ENCODE peak calls at places on chromosomes 6 and 20, in six cellular contexts. M is upper lobe of left lung; S is CD8-positive, alpha-beta T cell; E is stomach; J is astrocyte; N is esophagus muscularis mucosa. I is an unnamed sample.

GRCh38 chr20:49278036-49278816 is at the start of gene ZNFX1:
- DNase-seq in M (peak; percentile 99), S (peak; percentile 99), E (peak; percentile 99), J (peak; percentile 90), N (peak; percentile 99), I (peak; percentile 98)

GRCh38 chr20:9241721-9242427 is 173.0 kb downstream of the PLCB4 start:
- DNase-seq in M (no peak), S (no peak), E (no peak), J (peak; percentile 71), N (no peak), I (no peak)

GRCh38 chr6:128508588-128509296 is 11.7 kb downstream of the PTPRK start:
- DNase-seq in M (no peak), S (no peak), E (no peak), J (peak; percentile 96), N (no peak), I (peak; percentile 97)

GRCh38 chr6:159529820-159530405 is 163.1 kb downstream of the SOD2 start:
- DNase-seq in M (no peak), S (no peak), E (no peak), J (no peak), N (peak; percentile 84), I (no peak)

GRCh38 chr6:43628392-43629103 is 516 bp downstream of the GTPBP2 start:
- DNase-seq in M (no peak), S (peak; percentile 59), E (peak; percentile 51), J (peak; percentile 32), N (no peak), I (peak; percentile 42)

GRCh38 chr6:24565196-24565595 is 70.4 kb downstream of the ALDH5A1 start:
- DNase-seq in M (no peak), S (no peak), E (no peak), J (no peak), N (no peak), I (no peak)

GRCh38 chr20:45291526-45291925 is 15.1 kb upstream of the RBPJL start:
- DNase-seq in M (no peak), S (no peak), E (no peak), J (no peak), N (no peak), I (no peak)

GRCh38 chr20:34750484-34750883 is 46.3 kb downstream of the TP53INP2 start:
- DNase-seq in M (no peak), S (no peak), E (no peak), J (no peak), N (no peak), I (no peak)

GRCh38 chr6:33566182-33567084 is 13.6 kb downstream of the BAK1 start:
- DNase-seq in M (no peak), S (no peak), E (no peak), J (peak; percentile 36), N (no peak), I (peak; percentile 24)

GRCh38 chr20:9286501-9286900 is 217.6 kb downstream of the PLCB4 start:
- DNase-seq in M (no peak), S (no peak), E (no peak), J (peak; percentile 37), N (no peak), I (peak; percentile 23)

GRCh38 chr6:120894077-120894476 is 440.2 kb downstream of the TBC1D32 start:
- DNase-seq in M (no peak), S (no peak), E (no peak), J (no peak), N (no peak), I (no peak)

GRCh38 chr6:37048851-37049734 is 43.6 kb downstream of the FGD2 start:
- DNase-seq in M (no peak), S (peak; percentile 78), E (peak; percentile 45), J (peak; percentile 70), N (no peak), I (peak; percentile 87)

GRCh38 chr20:2467412-2467811 is 3.2 kb downstream of the SNRPB start:
- DNase-seq in M (no peak), S (no peak), E (no peak), J (no peak), N (no peak), I (no peak)

GRCh38 chr20:46695888-46696287 is 6.6 kb upstream of the TP53RK start:
- DNase-seq in M (no peak), S (no peak), E (no peak), J (peak; percentile 65), N (no peak), I (no peak)

GRCh38 chr6:56573142-56573541 is 69.5 kb downstream of the DST start:
- DNase-seq in M (no peak), S (no peak), E (no peak), J (no peak), N (no peak), I (no peak)

GRCh38 chr20:58566981-58567380 is 51.8 kb upstream of the APCDD1L start:
- DNase-seq in M (no peak), S (no peak), E (no peak), J (no peak), N (no peak), I (no peak)

GRCh38 chr20:17617868-17618672 is 48.2 kb downstream of the DSTN start:
- DNase-seq in M (peak; percentile 67), S (no peak), E (peak; percentile 83), J (no peak), N (no peak), I (no peak)

GRCh38 chr6:6968731-6969552 is 138.8 kb upstream of the RREB1 start:
- DNase-seq in M (no peak), S (no peak), E (no peak), J (no peak), N (no peak), I (no peak)

GRCh38 chr6:79601020-79601609 is 30.0 kb upstream of the SH3BGRL2 start:
- DNase-seq in M (no peak), S (no peak), E (no peak), J (peak; percentile 85), N (no peak), I (peak; percentile 71)

GRCh38 chr6:167893416-167893815 is 66.7 kb downstream of the AFDN start:
- DNase-seq in M (no peak), S (no peak), E (no peak), J (peak; percentile 43), N (no peak), I (peak; percentile 66)

GRCh38 chr6:143962644-143962929 is 45.5 kb downstream of the PLAGL1 start:
- DNase-seq in M (no peak), S (no peak), E (no peak), J (peak; percentile 41), N (no peak), I (peak; percentile 11)

GRCh38 chr6:2746557-2747061 is 4.1 kb downstream of the MYLK4 start:
- DNase-seq in M (no peak), S (no peak), E (no peak), J (no peak), N (no peak), I (no peak)

GRCh38 chr6:144334150-144334708 is 49.1 kb downstream of the UTRN start:
- DNase-seq in M (no peak), S (peak; percentile 70), E (no peak), J (no peak), N (peak; percentile 91), I (no peak)

GRCh38 chr6:28981391-28981832 is 23.7 kb downstream of the ZNF311 start:
- DNase-seq in M (no peak), S (peak; percentile 73), E (peak; percentile 65), J (peak; percentile 22), N (no peak), I (peak; percentile 47)

GRCh38 chr6:34602318-34603111 is 46.4 kb upstream of the SPDEF start:
- DNase-seq in M (no peak), S (no peak), E (no peak), J (peak; percentile 15), N (no peak), I (peak; percentile 5)

GRCh38 chr6:31615748-31616147 is 714 bp downstream of the AIF1 start:
- DNase-seq in M (no peak), S (peak; percentile 47), E (no peak), J (no peak), N (no peak), I (no peak)

GRCh38 chr6:71676298-71676697 is 210.1 kb upstream of the RIMS1 start:
- DNase-seq in M (no peak), S (no peak), E (no peak), J (no peak), N (no peak), I (no peak)
- H3K4me3 ChIP-seq in M (no peak overlapping the region), S (no peak overlapping the region), E (no peak overlapping the region), J (no peak overlapping the region), N (no peak overlapping the region), I (no peak overlapping the region)

DNA sequence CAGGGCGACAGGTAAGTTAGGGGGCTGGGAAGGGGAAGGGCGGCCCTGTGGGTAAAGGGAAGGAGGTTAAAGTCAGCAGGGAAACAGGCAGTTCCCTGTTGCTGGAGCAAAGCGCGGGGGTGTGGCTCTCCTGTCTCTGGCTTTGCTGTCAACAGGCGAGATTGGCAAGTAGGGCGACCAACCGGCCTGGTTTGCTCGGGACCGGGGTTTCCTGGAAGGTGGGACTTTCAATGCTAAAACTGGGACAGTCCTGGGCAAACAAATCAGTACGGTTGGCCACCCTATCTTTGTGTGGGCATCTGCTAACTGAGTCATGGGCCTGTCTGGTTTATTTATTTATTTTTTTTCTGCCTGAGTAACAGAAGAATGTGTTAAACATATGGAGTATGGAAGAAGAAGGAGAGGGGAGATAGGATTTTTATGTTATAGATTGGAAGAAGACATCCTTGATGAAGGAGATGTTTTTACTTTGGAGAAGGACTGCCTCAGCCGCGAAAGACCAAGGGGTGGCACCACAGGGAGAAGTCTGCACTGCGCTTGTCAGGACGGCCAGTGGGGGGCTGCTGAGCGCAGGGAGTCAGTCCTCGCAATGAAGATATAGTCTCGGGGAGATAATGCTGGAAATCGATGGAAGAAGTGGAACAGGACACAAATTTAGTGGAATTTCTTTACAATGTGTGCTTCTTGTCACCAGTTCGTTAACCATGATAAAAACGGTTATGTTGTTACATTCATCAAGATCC is 43.4 kb upstream of the ESR1 start:
- DNase-seq in M (peak; percentile 49), S (peak; percentile 22), E (peak; percentile 94), J (peak; percentile 81), N (peak; percentile 95), I (peak; percentile 93)
- H3K27ac ChIP-seq in M (peak overlapping the region; percentile 59), S (no peak overlapping the region), E (peak overlapping the region; percentile 11), J (peak overlapping the region; percentile 43), N (no peak overlapping the region), I (peak overlapping the region; percentile 27)

GRCh38 chr20:43271980-43272379 is 82.3 kb upstream of the PTPRT start:
- DNase-seq in M (no peak), S (no peak), E (no peak), J (no peak), N (no peak), I (no peak)
- TF ChIP-seq CTCF in M (no peak), S (no peak), E (no peak), J (no peak), N (no peak), I (no peak)

GRCh38 chr6:148776321-148776966 is 29.6 kb downstream of the UST start:
- DNase-seq in M (no peak), S (no peak), E (no peak), J (peak; percentile 81), N (no peak), I (peak; percentile 57)
- H3K4me3 ChIP-seq in M (no peak overlapping the region), S (no peak overlapping the region), E (no peak overlapping the region), J (peak overlapping the region; percentile 32), N (no peak overlapping the region), I (peak overlapping the region; percentile 22)

I was measured in brain microvascular endothelial cell.